ENCODE peak calls at places on chromosomes 16 and 17, in nine cellular contexts. Z is WERI-Rb-1; M is NT2/D1; P is ovary; O is naive thymus-derived CD4-positive, alpha-beta T cell; H is lower lobe of right lung; T is BJ; J is GM23338; U is brain microvascular endothelial cell. V is an unnamed sample.

GRCh38 chr17:76262732-76263344 is 2.3 kb upstream of the UBALD2 start:
- DNase-seq in U (no peak), Z (no peak), O (no peak), H (no peak), T (no peak), P (no peak), J (no peak), M (no peak), V (peak; percentile 98)

GRCh38 chr17:4572131-4572530 is 11.8 kb upstream of the GGT6 start:
- DNase-seq in M (no peak), P (no peak), U (no peak), Z (no peak), H (no peak), T (no peak), J (no peak), O (no peak), V (no peak)

GRCh38 chr16:23903001-23903414 is 67.2 kb downstream of the PRKCB start:
- DNase-seq in P (no peak), Z (no peak), J (no peak), O (no peak), M (no peak), T (no peak), U (no peak), H (no peak), V (peak; percentile 5)

GRCh38 chr16:67378642-67379041 is 14.7 kb downstream of the TPPP3 start:
- DNase-seq in Z (no peak), J (no peak), T (no peak), O (no peak), P (no peak), U (no peak), M (no peak), H (no peak), V (no peak)

GRCh38 chr17:66481259-66481658 is 178.8 kb downstream of the PRKCA start:
- DNase-seq in M (no peak), J (no peak), H (no peak), Z (no peak), U (no peak), T (no peak), P (no peak), O (no peak), V (no peak)

GRCh38 chr17:77317091-77317519 is 176.3 kb downstream of the SEC14L1 start:
- DNase-seq in H (no peak), M (no peak), O (no peak), U (no peak), J (no peak), T (no peak), P (no peak), Z (peak; percentile 75), V (no peak)

GRCh38 chr17:82437325-82437668 is 13.3 kb downstream of the CYBC1 start:
- DNase-seq in H (no peak), J (no peak), Z (no peak), M (no peak), U (no peak), P (no peak), T (no peak), O (no peak), V (no peak)

GRCh38 chr17:68152161-68152571 is 95.7 kb upstream of the AMZ2 start:
- DNase-seq in J (no peak), U (no peak), M (no peak), T (no peak), O (no peak), H (no peak), P (no peak), Z (no peak), V (no peak)

GRCh38 chr17:77560841-77561240 is 397.7 kb upstream of the TNRC6C start:
- DNase-seq in P (no peak), O (no peak), Z (no peak), U (no peak), T (no peak), M (no peak), H (peak; percentile 8), J (no peak), V (no peak)

GRCh38 chr16:3401719-3402397 is 843 bp downstream of the ZNF174 start:
- DNase-seq in H (no peak), Z (no peak), T (no peak), U (no peak), O (no peak), M (no peak), J (peak; percentile 51), P (no peak), V (no peak)

GRCh38 chr16:35910409-35910808 is 2451.0 kb downstream of the TP53TG3F start:
- DNase-seq in U (no peak), Z (no peak), T (no peak), H (no peak), M (no peak), P (no peak), J (no peak), O (no peak), V (no peak)

GRCh38 chr17:75822119-75822799 is 21.9 kb downstream of the UNC13D start:
- DNase-seq in U (no peak), Z (peak; percentile 65), H (no peak), T (no peak), M (no peak), O (peak; percentile 26), J (no peak), P (peak; percentile 47), V (no peak)

DNA sequence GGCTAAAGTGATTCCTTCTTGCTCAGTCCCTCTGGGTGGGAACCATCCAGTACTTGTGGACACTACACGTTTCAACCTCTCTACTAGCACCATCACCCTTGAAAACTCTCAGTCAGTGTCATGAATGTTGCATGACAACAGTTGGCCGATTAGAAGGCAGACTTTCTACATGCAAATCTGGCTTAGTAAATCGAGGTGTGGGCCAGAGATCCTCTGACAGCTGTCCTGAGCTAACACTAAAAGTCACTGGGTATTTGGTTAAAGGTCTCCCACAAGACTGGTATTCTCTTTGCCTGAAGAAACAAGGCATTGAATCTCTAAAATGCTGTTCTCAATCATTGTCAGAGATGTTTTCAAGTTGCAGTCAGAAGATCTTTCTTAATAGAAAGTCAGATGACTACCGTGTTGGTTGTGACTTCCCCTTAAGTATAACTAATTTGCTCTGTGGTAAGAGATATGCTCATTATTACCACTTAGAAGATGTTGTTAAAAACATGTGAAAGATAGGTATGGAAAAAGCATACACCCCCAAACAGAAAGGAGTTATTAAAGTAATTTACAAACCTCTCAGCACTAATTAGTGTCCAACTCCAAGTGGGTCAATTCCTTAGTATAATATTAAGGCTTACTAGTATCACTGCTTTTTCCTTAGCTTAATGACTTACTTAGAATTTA is 62.3 kb downstream of the WNT3 start:
- DNase-seq in M (no peak), T (no peak), O (no peak), U (no peak), H (no peak), P (no peak), Z (peak; percentile 58), J (no peak), V (no peak)
- H3K36me3 ChIP-seq in M (peaks cover 47% of the 10 kb centered on the region), T (peaks cover 10% of the 10 kb centered on the region), O (peaks cover 4% of the 10 kb centered on the region), U (peaks cover 7% of the 10 kb centered on the region), H (peaks cover 66% of the 10 kb centered on the region), P (no peaks in the 10 kb centered on the region), Z (peaks cover 71% of the 10 kb centered on the region), J (no peaks in the 10 kb centered on the region), V (peaks cover 16% of the 10 kb centered on the region)

DNA sequence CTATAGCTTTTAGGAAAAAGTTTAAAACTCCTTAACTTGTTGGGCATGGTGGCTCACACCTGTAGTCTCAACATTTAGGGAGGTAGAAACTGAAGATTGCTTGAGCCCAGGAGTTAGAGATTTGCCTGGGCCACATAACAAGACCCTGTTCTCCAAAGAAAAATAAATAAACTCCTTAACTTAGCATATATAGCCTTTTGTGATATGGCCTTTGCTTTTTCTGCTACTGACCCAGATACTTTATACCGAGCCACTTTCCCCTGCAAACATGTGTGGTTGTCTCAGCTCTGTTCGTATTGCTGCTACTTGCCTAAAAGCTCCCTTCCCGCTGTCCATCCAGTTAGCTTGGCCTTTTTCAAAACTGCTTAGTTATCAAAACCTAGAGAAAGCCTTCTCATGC is 51.0 kb downstream of the GAN start:
- DNase-seq in M (no peak), J (no peak), T (no peak), U (no peak), O (no peak), Z (no peak), P (no peak), H (no peak), V (no peak)
- H3K36me3 ChIP-seq in M (peaks cover 90% of the 10 kb centered on the region), J (peaks cover 39% of the 10 kb centered on the region), T (peaks cover 9% of the 10 kb centered on the region), U (peaks cover 17% of the 10 kb centered on the region), O (peaks cover 7% of the 10 kb centered on the region), Z (no peaks in the 10 kb centered on the region), P (peaks cover 3% of the 10 kb centered on the region), H (peaks cover 68% of the 10 kb centered on the region), V (peaks cover 24% of the 10 kb centered on the region)

DNA sequence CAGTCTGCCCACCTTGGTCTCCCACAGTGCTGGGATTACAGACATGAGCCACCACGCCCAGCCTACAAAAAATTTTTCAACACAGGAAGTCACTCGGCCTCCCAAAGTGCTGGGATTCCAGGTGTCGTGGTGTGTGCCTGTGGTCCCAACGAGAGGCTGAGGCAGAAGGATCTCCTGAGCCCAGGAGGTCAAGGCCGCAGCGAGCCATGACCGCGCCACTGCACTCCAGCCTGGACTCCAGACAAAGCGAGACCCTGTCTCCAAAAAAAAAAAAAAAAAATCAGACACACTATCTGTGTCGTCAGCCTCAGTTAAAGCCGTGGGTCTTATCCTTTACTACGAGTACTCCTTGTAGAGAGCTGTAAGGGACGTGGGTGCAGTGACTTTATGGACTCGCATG is 15.8 kb downstream of the USP22 start:
- DNase-seq in P (no peak), J (no peak), M (no peak), T (no peak), O (no peak), H (no peak), U (no peak), Z (no peak), V (no peak)
- H3K36me3 ChIP-seq in P (no peaks in the 10 kb centered on the region), J (peaks cover 44% of the 10 kb centered on the region), M (peaks cover 71% of the 10 kb centered on the region), T (peaks cover 13% of the 10 kb centered on the region), O (peaks cover 4% of the 10 kb centered on the region), H (peaks cover 64% of the 10 kb centered on the region), U (peaks cover 49% of the 10 kb centered on the region), Z (peaks cover 83% of the 10 kb centered on the region), V (peaks cover 50% of the 10 kb centered on the region)

GRCh38 chr16:2053897-2054296 is 6.1 kb downstream of the TSC2 start:
- DNase-seq in O (no peak), T (no peak), U (no peak), P (no peak), M (no peak), Z (no peak), J (no peak), H (no peak), V (no peak)

GRCh38 chr16:2056681-2057407 is 9.1 kb downstream of the TSC2 start:
- DNase-seq in O (no peak), Z (no peak), M (no peak), T (no peak), J (peak; percentile 48), H (no peak), P (no peak), U (no peak), V (no peak)

GRCh38 chr16:2057438-2057837 is 9.7 kb downstream of the TSC2 start:
- DNase-seq in J (no peak), O (no peak), P (no peak), H (no peak), Z (no peak), U (no peak), T (no peak), M (no peak), V (no peak)

GRCh38 chr16:2054543-2055245 is 6.9 kb downstream of the TSC2 start:
- DNase-seq in T (no peak), U (no peak), P (no peak), J (no peak), Z (no peak), H (peak; percentile 73), O (no peak), M (no peak), V (no peak)

DNA sequence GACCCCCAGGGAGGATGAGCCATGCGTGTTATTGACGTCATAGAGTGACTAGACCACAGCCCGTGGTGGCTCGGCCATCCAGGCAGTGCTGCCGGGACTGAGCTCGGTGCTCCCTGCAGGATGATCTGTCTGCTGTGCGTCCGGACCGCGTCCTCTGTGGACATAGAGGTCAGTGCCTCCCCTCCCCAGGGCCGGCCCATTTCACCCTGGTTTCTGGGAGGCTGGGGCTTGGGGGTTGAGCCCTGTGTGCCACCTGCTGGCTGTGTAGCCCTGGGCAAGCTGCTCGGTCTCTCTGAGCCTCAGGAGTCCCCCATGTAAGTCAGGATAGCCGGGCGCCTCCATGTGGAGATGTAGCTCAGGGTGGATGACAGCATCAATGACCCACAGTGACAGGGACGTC is 8.3 kb downstream of the TSC2 start:
- DNase-seq in H (no peak), J (no peak), P (no peak), T (no peak), Z (peak; percentile 62), U (peak; percentile 37), O (no peak), M (no peak), V (no peak)
- H3K36me3 ChIP-seq in H (peaks cover 92% of the 10 kb centered on the region), J (no peaks in the 10 kb centered on the region), P (no peaks in the 10 kb centered on the region), T (peaks cover 35% of the 10 kb centered on the region), Z (peaks cover 52% of the 10 kb centered on the region), U (peaks cover 66% of the 10 kb centered on the region), O (peaks cover 3% of the 10 kb centered on the region), M (peaks cover 87% of the 10 kb centered on the region), V (peaks cover 72% of the 10 kb centered on the region)

V was measured in trophoblast cell.